ENCODE peak calls at places on chromosome 4, in eight cellular contexts. One of them, this sample, is unnamed.

GRCh38 chr4:95129036-95129435 is 371.3 kb downstream of the BMPR1B start:
- DNase-seq in GM03348: no peak
- DNase-seq in K562: no peak
- DNase-seq in HCT116: no peak
- DNase-seq in non-pigmented ciliary epithelial cell: no peak
- DNase-seq in stimulated activated CD4-positive, alpha-beta T cell treated with anti-CD3 and anti-CD28 coated beads, Interleukin-1b, Interleukin-23, amount 100 ng/mL, for 1 hour: no peak
- DNase-seq in A549: no peak
- DNase-seq in SW 1271: no peak
- DNase-seq in this sample: no peak

GRCh38 chr4:75634951-75635350 is 4.6 kb upstream of the CDKL2 start:
- DNase-seq in stimulated activated CD4-positive, alpha-beta T cell treated with anti-CD3 and anti-CD28 coated beads, Interleukin-1b, Interleukin-23, amount 100 ng/mL, for 1 hour: no peak
- DNase-seq in A549: no peak
- DNase-seq in SW 1271: no peak
- DNase-seq in HCT116: no peak
- DNase-seq in GM03348: peak
- DNase-seq in non-pigmented ciliary epithelial cell: no peak
- DNase-seq in K562: no peak
- DNase-seq in this sample: no peak

GRCh38 chr4:102537280-102537679 is 36.1 kb downstream of the NFKB1 start:
- DNase-seq in K562: no peak
- DNase-seq in GM03348: no peak
- DNase-seq in A549: no peak
- DNase-seq in SW 1271: no peak
- DNase-seq in HCT116: no peak
- DNase-seq in stimulated activated CD4-positive, alpha-beta T cell treated with anti-CD3 and anti-CD28 coated beads, Interleukin-1b, Interleukin-23, amount 100 ng/mL, for 1 hour: no peak
- DNase-seq in non-pigmented ciliary epithelial cell: no peak
- DNase-seq in this sample: no peak

GRCh38 chr4:151719045-151719743 is 41.6 kb downstream of the GATB start:
- DNase-seq in SW 1271: no peak
- DNase-seq in K562: no peak
- DNase-seq in A549: no peak
- DNase-seq in GM03348: no peak
- DNase-seq in HCT116: no peak
- DNase-seq in stimulated activated CD4-positive, alpha-beta T cell treated with anti-CD3 and anti-CD28 coated beads, Interleukin-1b, Interleukin-23, amount 100 ng/mL, for 1 hour: no peak
- DNase-seq in non-pigmented ciliary epithelial cell: no peak
- DNase-seq in this sample: no peak

GRCh38 chr4:129095811-129096454 is at the start of gene C4orf33:
- DNase-seq in stimulated activated CD4-positive, alpha-beta T cell treated with anti-CD3 and anti-CD28 coated beads, Interleukin-1b, Interleukin-23, amount 100 ng/mL, for 1 hour: peak
- DNase-seq in A549: peak
- DNase-seq in non-pigmented ciliary epithelial cell: peak
- DNase-seq in SW 1271: peak
- DNase-seq in GM03348: peak
- DNase-seq in K562: peak
- DNase-seq in HCT116: peak
- DNase-seq in this sample: peak

GRCh38 chr4:10715696-10716095 is 31.1 kb upstream of the CLNK start:
- DNase-seq in K562: no peak
- DNase-seq in stimulated activated CD4-positive, alpha-beta T cell treated with anti-CD3 and anti-CD28 coated beads, Interleukin-1b, Interleukin-23, amount 100 ng/mL, for 1 hour: no peak
- DNase-seq in A549: no peak
- DNase-seq in SW 1271: no peak
- DNase-seq in non-pigmented ciliary epithelial cell: no peak
- DNase-seq in HCT116: no peak
- DNase-seq in GM03348: peak
- DNase-seq in this sample: no peak

GRCh38 chr4:84494518-84494917 is 4.6 kb downstream of the NKX6-1 start:
- DNase-seq in SW 1271: no peak
- DNase-seq in K562: no peak
- DNase-seq in A549: no peak
- DNase-seq in non-pigmented ciliary epithelial cell: no peak
- DNase-seq in HCT116: no peak
- DNase-seq in stimulated activated CD4-positive, alpha-beta T cell treated with anti-CD3 and anti-CD28 coated beads, Interleukin-1b, Interleukin-23, amount 100 ng/mL, for 1 hour: no peak
- DNase-seq in GM03348: no peak
- DNase-seq in this sample: no peak

GRCh38 chr4:186095406-186095805 is 9.1 kb upstream of the FAM149A start:
- DNase-seq in stimulated activated CD4-positive, alpha-beta T cell treated with anti-CD3 and anti-CD28 coated beads, Interleukin-1b, Interleukin-23, amount 100 ng/mL, for 1 hour: no peak
- DNase-seq in GM03348: no peak
- DNase-seq in A549: no peak
- DNase-seq in non-pigmented ciliary epithelial cell: no peak
- DNase-seq in HCT116: no peak
- DNase-seq in K562: no peak
- DNase-seq in SW 1271: no peak
- DNase-seq in this sample: no peak

GRCh38 chr4:178142724-178143123 is 700.5 kb upstream of the AGA start:
- DNase-seq in A549: no peak
- DNase-seq in K562: no peak
- DNase-seq in GM03348: no peak
- DNase-seq in HCT116: no peak
- DNase-seq in SW 1271: no peak
- DNase-seq in non-pigmented ciliary epithelial cell: no peak
- DNase-seq in stimulated activated CD4-positive, alpha-beta T cell treated with anti-CD3 and anti-CD28 coated beads, Interleukin-1b, Interleukin-23, amount 100 ng/mL, for 1 hour: no peak
- DNase-seq in this sample: no peak

GRCh38 chr4:148270600-148270999 is 171.6 kb downstream of the NR3C2 start:
- DNase-seq in non-pigmented ciliary epithelial cell: no peak
- DNase-seq in A549: no peak
- DNase-seq in K562: no peak
- DNase-seq in SW 1271: peak
- DNase-seq in GM03348: no peak
- DNase-seq in HCT116: no peak
- DNase-seq in stimulated activated CD4-positive, alpha-beta T cell treated with anti-CD3 and anti-CD28 coated beads, Interleukin-1b, Interleukin-23, amount 100 ng/mL, for 1 hour: no peak
- DNase-seq in this sample: peak